ENCODE peak calls at places on chromosomes 13 and 19, in ten cellular contexts. G is AG09319, J is transverse colon, O is WTC11, T is heart right ventricle, C is neural progenitor cell, M is tibial artery, P is brain microvascular endothelial cell, Y is Calu3, D is suprapubic skin. V is an unnamed sample.

GRCh38 chr13:40384976-40385857 is 281.2 kb downstream of the FOXO1 start:
- DNase-seq in D (no peak), P (no peak), J (no peak), M (no peak), Y (no peak), O (no peak), C (no peak), T (no peak), G (no peak), V (no peak)

GRCh38 chr13:99004931-99005330 is 27.1 kb upstream of the DOCK9 start:
- DNase-seq in J (no peak), P (no peak), Y (no peak), M (no peak), C (no peak), G (no peak), T (no peak), D (no peak), O (no peak), V (no peak)

GRCh38 chr19:3231288-3231687 is 6.8 kb downstream of the CELF5 start:
- DNase-seq in T (no peak), D (no peak), M (no peak), P (no peak), O (no peak), J (no peak), Y (no peak), C (no peak), G (no peak), V (no peak)

GRCh38 chr13:99385161-99385560 is 78.0 kb upstream of the GPR183 start:
- DNase-seq in G (no peak), J (no peak), M (no peak), O (no peak), T (no peak), D (no peak), Y (no peak), P (no peak), C (no peak), V (no peak)

GRCh38 chr13:51988988-51989618 is 22.1 kb downstream of the ATP7B start:
- DNase-seq in J (no peak), D (no peak), O (no peak), M (no peak), Y (no peak), P (no peak), C (no peak), T (no peak), G (no peak), V (no peak)

GRCh38 chr19:42140125-42140754 is 8.0 kb upstream of the POU2F2 start:
- DNase-seq in C (peak; percentile 90), P (peak; percentile 59), M (peak; percentile 39), O (peak; percentile 91), D (no peak), T (peak; percentile 72), G (no peak), Y (no peak), J (peak; percentile 48), V (no peak)

GRCh38 chr19:34578751-34579150 is 97.2 kb downstream of the WTIP start:
- DNase-seq in C (no peak), O (no peak), M (no peak), Y (no peak), J (no peak), D (no peak), T (no peak), G (no peak), P (no peak), V (no peak)

GRCh38 chr13:44075113-44075512 is 195.4 kb downstream of the LACC1 start:
- DNase-seq in C (no peak), P (no peak), J (no peak), D (no peak), O (no peak), G (no peak), Y (no peak), M (no peak), T (no peak), V (no peak)

GRCh38 chr19:38989066-38989605 is 13.6 kb upstream of the FBXO17 start:
- DNase-seq in G (no peak), C (peak; percentile 84), M (no peak), P (no peak), Y (peak; percentile 61), J (no peak), D (no peak), T (no peak), O (peak; percentile 68), V (no peak)

GRCh38 chr19:38304866-38305429 is 897 bp downstream of the C19orf33 start:
- DNase-seq in J (peak; percentile 94), O (peak; percentile 90), P (no peak), D (no peak), M (no peak), Y (peak; percentile 97), C (peak; percentile 96), T (peak; percentile 32), G (no peak), V (no peak)

GRCh38 chr13:79547211-79547610 is 66.3 kb downstream of the NDFIP2 start:
- DNase-seq in T (no peak), J (no peak), O (no peak), P (no peak), D (no peak), Y (no peak), G (no peak), C (no peak), M (no peak), V (no peak)

GRCh38 chr13:79540504-79540903 is 59.5 kb downstream of the NDFIP2 start:
- DNase-seq in T (no peak), C (no peak), M (no peak), J (no peak), D (no peak), P (no peak), O (no peak), Y (no peak), G (no peak), V (no peak)

GRCh38 chr13:79538757-79539156 is 57.8 kb downstream of the NDFIP2 start:
- DNase-seq in Y (no peak), J (no peak), T (no peak), M (no peak), P (no peak), D (no peak), C (no peak), O (no peak), G (no peak), V (no peak)

GRCh38 chr13:79543883-79544282 is 62.9 kb downstream of the NDFIP2 start:
- DNase-seq in P (no peak), C (no peak), D (no peak), T (no peak), G (no peak), Y (no peak), O (no peak), J (no peak), M (no peak), V (no peak)

DNA sequence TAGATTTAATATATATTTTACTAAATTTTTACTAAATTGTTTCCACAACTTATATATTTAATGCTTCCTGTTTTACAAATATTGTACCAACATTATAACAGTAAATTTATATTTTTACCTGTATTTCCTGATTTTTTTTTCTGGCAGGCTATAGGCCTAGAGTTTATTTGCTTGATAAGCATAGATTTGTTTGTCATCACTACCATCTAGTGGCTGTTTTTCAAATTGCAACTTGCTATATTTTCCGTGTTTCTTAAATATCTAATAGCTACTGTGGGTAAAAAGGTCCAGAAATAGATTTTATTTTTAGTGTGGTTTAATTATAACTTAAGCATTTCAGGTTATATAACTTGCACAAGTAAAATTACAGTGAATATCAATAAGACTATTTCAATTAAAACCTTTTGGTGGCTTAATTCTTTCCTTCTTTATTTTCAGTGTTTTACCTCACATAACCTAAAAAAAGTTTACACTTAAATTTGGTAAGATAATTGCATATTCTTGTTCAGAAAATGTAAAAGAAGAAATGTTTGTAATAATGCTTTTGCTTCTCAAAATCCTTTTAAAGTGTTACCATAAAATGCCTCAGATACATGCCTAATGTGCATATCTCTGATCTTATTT is 60.6 kb downstream of the NDFIP2 start:
- DNase-seq in M (no peak), C (peak; percentile 40), Y (peak; percentile 0), P (peak; percentile 35), D (no peak), O (no peak), G (peak; percentile 29), T (no peak), J (no peak), V (no peak)
- TF ChIP-seq CTCF in M (peak; percentile 81), C (peak; percentile 95), Y (no peak), P (peak; percentile 34), D (peak; percentile 88), O (peak; percentile 64), G (peak; percentile 61), T (peak; percentile 84), J (peak; percentile 89), V (peak; percentile 97)

GRCh38 chr19:30209617-30210600 is 162.3 kb upstream of the ZNF536 start:
- DNase-seq in C (no peak), O (no peak), G (no peak), D (no peak), Y (no peak), M (no peak), J (no peak), T (no peak), P (no peak), V (no peak)
- TF ChIP-seq CTCF in C (no peak), O (no peak), G (no peak), D (no peak), Y (no peak), M (no peak), J (no peak), T (no peak), P (no peak), V (no peak)

DNA sequence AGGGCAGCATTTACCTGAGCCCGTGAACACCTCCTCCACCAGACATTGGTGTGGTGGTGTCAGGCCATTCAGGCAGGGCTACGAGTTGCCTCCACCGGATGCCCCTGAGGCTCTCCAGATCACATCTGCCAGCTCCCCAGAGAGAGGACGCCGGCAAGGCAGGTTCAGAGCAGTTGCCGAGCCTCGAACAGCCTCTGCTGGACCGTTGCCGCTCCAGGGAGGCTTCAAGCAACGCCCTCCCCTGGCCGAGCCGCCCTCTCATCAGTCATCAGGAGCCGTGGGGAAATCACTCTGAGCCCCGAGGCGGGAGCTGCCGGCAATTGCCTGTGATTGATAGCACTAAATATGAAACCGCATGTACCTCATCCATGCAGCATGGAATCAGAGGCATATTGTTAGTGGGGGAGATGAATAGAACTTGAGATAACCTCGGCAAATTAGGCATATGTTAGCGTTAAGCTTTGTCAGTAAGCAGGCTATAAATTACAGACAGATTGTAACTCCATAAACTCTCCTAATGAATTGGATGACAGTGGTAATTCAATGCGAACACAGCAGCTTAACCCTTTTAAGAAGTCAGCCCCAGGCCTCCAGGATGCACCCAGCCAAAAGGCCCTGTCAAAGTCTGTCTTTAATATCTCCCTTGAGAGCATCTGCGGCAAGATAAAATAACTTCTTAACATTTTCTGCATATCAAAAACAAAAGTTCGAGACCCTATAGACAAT is 29.8 kb upstream of the SPACA7 start:
- DNase-seq in Y (no peak), G (no peak), C (peak; percentile 68), O (peak; percentile 58), D (no peak), M (no peak), J (no peak), P (no peak), T (no peak), V (no peak)
- TF ChIP-seq CTCF in Y (no peak), G (no peak), C (peak; percentile 15), O (no peak), D (no peak), M (no peak), J (no peak), P (no peak), T (no peak), V (peak; percentile 21)

DNA sequence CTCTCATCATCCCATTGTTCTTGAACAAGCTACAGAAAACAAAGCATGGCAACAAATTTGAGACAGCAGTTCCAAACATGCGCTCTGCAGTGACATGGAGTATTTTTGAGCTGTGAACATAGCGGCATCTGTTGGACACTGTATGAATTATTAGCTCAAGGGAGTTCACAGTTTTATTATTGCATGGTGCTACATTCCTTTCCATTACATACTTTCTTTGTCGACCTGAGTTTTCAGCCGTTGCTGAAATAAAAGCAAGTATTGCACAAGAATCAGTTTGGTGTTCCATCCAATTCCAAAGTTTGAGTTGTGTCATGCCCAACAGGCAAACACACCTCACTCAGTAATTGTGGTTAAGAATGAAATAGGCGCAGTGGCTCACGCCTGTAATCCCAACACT is 30.1 kb upstream of the METTL21C start:
- DNase-seq in D (no peak), G (no peak), C (no peak), M (no peak), J (no peak), P (peak; percentile 54), O (no peak), Y (peak; percentile 2), T (no peak), V (no peak)
- TF ChIP-seq CTCF in D (peak; percentile 32), G (peak; percentile 62), C (peak; percentile 32), M (peak; percentile 43), J (no peak), P (peak; percentile 63), O (no peak), Y (no peak), T (peak; percentile 31), V (peak; percentile 88)

V was measured in chondrocyte.